ENCODE peak calls at places on chromosomes 12 and 14, in nine cellular contexts. One of them, this sample, is unnamed.

GRCh38 chr12:95996034-95996658 is at the start of gene HAL:
- DNase-seq in amygdala: no peak
- DNase-seq in brain microvascular endothelial cell: no peak
- DNase-seq in HCT116: no peak
- DNase-seq in left ventricle myocardium superior: peak
- DNase-seq in astrocyte: no peak
- DNase-seq in activated T-cell treated with anti-CD3 and anti-CD28 coated beads for 4 hours: no peak
- DNase-seq in WTC11: no peak
- DNase-seq in H54: no peak
- DNase-seq in this sample: no peak

GRCh38 chr14:100201701-100202100 is 37.2 kb upstream of the YY1 start:
- DNase-seq in amygdala: no peak
- DNase-seq in brain microvascular endothelial cell: no peak
- DNase-seq in HCT116: no peak
- DNase-seq in left ventricle myocardium superior: no peak
- DNase-seq in astrocyte: no peak
- DNase-seq in activated T-cell treated with anti-CD3 and anti-CD28 coated beads for 4 hours: no peak
- DNase-seq in WTC11: no peak
- DNase-seq in H54: no peak
- DNase-seq in this sample: no peak

GRCh38 chr14:58129208-58129607 is 22.8 kb downstream of the ARMH4 start:
- DNase-seq in amygdala: no peak
- DNase-seq in brain microvascular endothelial cell: no peak
- DNase-seq in HCT116: no peak
- DNase-seq in left ventricle myocardium superior: no peak
- DNase-seq in astrocyte: no peak
- DNase-seq in activated T-cell treated with anti-CD3 and anti-CD28 coated beads for 4 hours: no peak
- DNase-seq in WTC11: no peak
- DNase-seq in H54: no peak
- DNase-seq in this sample: no peak

GRCh38 chr14:25111061-25111601 is 61.2 kb upstream of the STXBP6 start:
- DNase-seq in amygdala: no peak
- DNase-seq in brain microvascular endothelial cell: peak
- DNase-seq in HCT116: no peak
- DNase-seq in left ventricle myocardium superior: no peak
- DNase-seq in astrocyte: peak
- DNase-seq in activated T-cell treated with anti-CD3 and anti-CD28 coated beads for 4 hours: no peak
- DNase-seq in WTC11: no peak
- DNase-seq in H54: no peak
- DNase-seq in this sample: no peak

GRCh38 chr14:85688024-85688423 is 158.1 kb downstream of the FLRT2 start:
- DNase-seq in amygdala: no peak
- DNase-seq in brain microvascular endothelial cell: no peak
- DNase-seq in HCT116: no peak
- DNase-seq in left ventricle myocardium superior: no peak
- DNase-seq in astrocyte: no peak
- DNase-seq in activated T-cell treated with anti-CD3 and anti-CD28 coated beads for 4 hours: no peak
- DNase-seq in WTC11: no peak
- DNase-seq in H54: no peak
- DNase-seq in this sample: no peak

GRCh38 chr12:43501705-43502104 is 50.3 kb downstream of the ADAMTS20 start:
- DNase-seq in amygdala: no peak
- DNase-seq in brain microvascular endothelial cell: peak
- DNase-seq in HCT116: peak
- DNase-seq in left ventricle myocardium superior: no peak
- DNase-seq in astrocyte: peak
- DNase-seq in activated T-cell treated with anti-CD3 and anti-CD28 coated beads for 4 hours: no peak
- DNase-seq in WTC11: no peak
- DNase-seq in H54: no peak
- DNase-seq in this sample: no peak

GRCh38 chr12:7832059-7832696 is 40.5 kb downstream of the SLC2A14 start:
- DNase-seq in amygdala: no peak
- DNase-seq in brain microvascular endothelial cell: peak
- DNase-seq in HCT116: peak
- DNase-seq in left ventricle myocardium superior: no peak
- DNase-seq in astrocyte: peak
- DNase-seq in activated T-cell treated with anti-CD3 and anti-CD28 coated beads for 4 hours: no peak
- DNase-seq in WTC11: peak
- DNase-seq in H54: peak
- DNase-seq in this sample: peak

GRCh38 chr14:22555573-22556011 is 33.4 kb downstream of the DAD1 start:
- DNase-seq in amygdala: no peak
- DNase-seq in brain microvascular endothelial cell: no peak
- DNase-seq in HCT116: no peak
- DNase-seq in left ventricle myocardium superior: no peak
- DNase-seq in astrocyte: peak
- DNase-seq in activated T-cell treated with anti-CD3 and anti-CD28 coated beads for 4 hours: peak
- DNase-seq in WTC11: no peak
- DNase-seq in H54: no peak
- DNase-seq in this sample: peak

GRCh38 chr12:51381226-51382079 is 9.8 kb downstream of the GALNT6 start:
- DNase-seq in amygdala: no peak
- DNase-seq in brain microvascular endothelial cell: no peak
- DNase-seq in HCT116: no peak
- DNase-seq in left ventricle myocardium superior: no peak
- DNase-seq in astrocyte: peak
- DNase-seq in activated T-cell treated with anti-CD3 and anti-CD28 coated beads for 4 hours: no peak
- DNase-seq in WTC11: no peak
- DNase-seq in H54: no peak
- DNase-seq in this sample: no peak

GRCh38 chr12:42474391-42474790 is 115.2 kb downstream of the PRICKLE1 start:
- DNase-seq in amygdala: no peak
- DNase-seq in brain microvascular endothelial cell: no peak
- DNase-seq in HCT116: peak
- DNase-seq in left ventricle myocardium superior: no peak
- DNase-seq in astrocyte: peak
- DNase-seq in activated T-cell treated with anti-CD3 and anti-CD28 coated beads for 4 hours: no peak
- DNase-seq in WTC11: no peak
- DNase-seq in H54: peak
- DNase-seq in this sample: no peak

GRCh38 chr14:38838979-38839323 is 264.1 kb downstream of the SEC23A start:
- DNase-seq in amygdala: no peak
- DNase-seq in brain microvascular endothelial cell: no peak
- DNase-seq in HCT116: no peak
- DNase-seq in left ventricle myocardium superior: no peak
- DNase-seq in astrocyte: no peak
- DNase-seq in activated T-cell treated with anti-CD3 and anti-CD28 coated beads for 4 hours: no peak
- DNase-seq in WTC11: no peak
- DNase-seq in H54: no peak
- DNase-seq in this sample: no peak

GRCh38 chr12:67826148-67826547 is 163.1 kb upstream of the IFNG-AS1 start:
- DNase-seq in amygdala: no peak
- DNase-seq in brain microvascular endothelial cell: no peak
- DNase-seq in HCT116: no peak
- DNase-seq in left ventricle myocardium superior: no peak
- DNase-seq in astrocyte: peak
- DNase-seq in activated T-cell treated with anti-CD3 and anti-CD28 coated beads for 4 hours: no peak
- DNase-seq in WTC11: no peak
- DNase-seq in H54: no peak
- DNase-seq in this sample: no peak

GRCh38 chr14:36510078-36510799 is 9.8 kb downstream of the NKX2-1 start:
- DNase-seq in amygdala: no peak
- DNase-seq in brain microvascular endothelial cell: no peak
- DNase-seq in HCT116: no peak
- DNase-seq in left ventricle myocardium superior: no peak
- DNase-seq in astrocyte: peak
- DNase-seq in activated T-cell treated with anti-CD3 and anti-CD28 coated beads for 4 hours: no peak
- DNase-seq in WTC11: peak
- DNase-seq in H54: no peak
- DNase-seq in this sample: no peak

GRCh38 chr14:54699087-54699530 is 132.2 kb downstream of the SAMD4A start:
- DNase-seq in amygdala: no peak
- DNase-seq in brain microvascular endothelial cell: no peak
- DNase-seq in HCT116: no peak
- DNase-seq in left ventricle myocardium superior: peak
- DNase-seq in astrocyte: peak
- DNase-seq in activated T-cell treated with anti-CD3 and anti-CD28 coated beads for 4 hours: no peak
- DNase-seq in WTC11: no peak
- DNase-seq in H54: no peak
- DNase-seq in this sample: no peak

GRCh38 chr12:28303192-28303591 is 112.9 kb downstream of the CCDC91 start:
- DNase-seq in amygdala: no peak
- DNase-seq in brain microvascular endothelial cell: no peak
- DNase-seq in HCT116: no peak
- DNase-seq in left ventricle myocardium superior: no peak
- DNase-seq in astrocyte: no peak
- DNase-seq in activated T-cell treated with anti-CD3 and anti-CD28 coated beads for 4 hours: no peak
- DNase-seq in WTC11: no peak
- DNase-seq in H54: no peak
- DNase-seq in this sample: no peak

GRCh38 chr12:88509347-88509746 is 70.9 kb downstream of the KITLG start:
- DNase-seq in amygdala: no peak
- DNase-seq in brain microvascular endothelial cell: no peak
- DNase-seq in HCT116: no peak
- DNase-seq in left ventricle myocardium superior: no peak
- DNase-seq in astrocyte: no peak
- DNase-seq in activated T-cell treated with anti-CD3 and anti-CD28 coated beads for 4 hours: no peak
- DNase-seq in WTC11: no peak
- DNase-seq in H54: no peak
- DNase-seq in this sample: no peak

GRCh38 chr14:42884100-42884499 is 1277.4 kb downstream of the LRFN5 start:
- DNase-seq in amygdala: no peak
- DNase-seq in brain microvascular endothelial cell: no peak
- DNase-seq in HCT116: no peak
- DNase-seq in left ventricle myocardium superior: no peak
- DNase-seq in astrocyte: peak
- DNase-seq in activated T-cell treated with anti-CD3 and anti-CD28 coated beads for 4 hours: no peak
- DNase-seq in WTC11: no peak
- DNase-seq in H54: no peak
- DNase-seq in this sample: no peak

GRCh38 chr12:77115471-77115870 is 50.1 kb upstream of the E2F7 start:
- DNase-seq in amygdala: no peak
- DNase-seq in brain microvascular endothelial cell: no peak
- DNase-seq in HCT116: no peak
- DNase-seq in left ventricle myocardium superior: no peak
- DNase-seq in astrocyte: no peak
- DNase-seq in activated T-cell treated with anti-CD3 and anti-CD28 coated beads for 4 hours: no peak
- DNase-seq in WTC11: no peak
- DNase-seq in H54: no peak
- DNase-seq in this sample: no peak

GRCh38 chr12:18864900-18865561 is 127.1 kb downstream of the CAPZA3 start:
- DNase-seq in amygdala: no peak
- DNase-seq in brain microvascular endothelial cell: peak
- DNase-seq in HCT116: no peak
- DNase-seq in left ventricle myocardium superior: no peak
- DNase-seq in astrocyte: peak
- DNase-seq in activated T-cell treated with anti-CD3 and anti-CD28 coated beads for 4 hours: no peak
- DNase-seq in WTC11: no peak
- DNase-seq in H54: no peak
- DNase-seq in this sample: no peak

GRCh38 chr12:95204141-95204866 is 13.0 kb downstream of the FGD6 start:
- DNase-seq in amygdala: no peak
- DNase-seq in brain microvascular endothelial cell: peak
- DNase-seq in HCT116: peak
- DNase-seq in left ventricle myocardium superior: no peak
- DNase-seq in astrocyte: peak
- DNase-seq in activated T-cell treated with anti-CD3 and anti-CD28 coated beads for 4 hours: no peak
- DNase-seq in WTC11: peak
- DNase-seq in H54: peak
- DNase-seq in this sample: no peak

GRCh38 chr14:21070610-21071224 is 613 bp downstream of the ARHGEF40 start:
- DNase-seq in amygdala: no peak
- DNase-seq in brain microvascular endothelial cell: peak
- DNase-seq in HCT116: no peak
- DNase-seq in left ventricle myocardium superior: peak
- DNase-seq in astrocyte: peak
- DNase-seq in activated T-cell treated with anti-CD3 and anti-CD28 coated beads for 4 hours: no peak
- DNase-seq in WTC11: peak
- DNase-seq in H54: peak
- DNase-seq in this sample: no peak

GRCh38 chr12:64780531-64781373 is 21.5 kb upstream of the GNS start:
- DNase-seq in amygdala: no peak
- DNase-seq in brain microvascular endothelial cell: no peak
- DNase-seq in HCT116: no peak
- DNase-seq in left ventricle myocardium superior: peak
- DNase-seq in astrocyte: no peak
- DNase-seq in activated T-cell treated with anti-CD3 and anti-CD28 coated beads for 4 hours: no peak
- DNase-seq in WTC11: peak
- DNase-seq in H54: no peak
- DNase-seq in this sample: peak

GRCh38 chr14:21039585-21040369 is 2.4 kb upstream of the RNASE7 start:
- DNase-seq in amygdala: peak
- DNase-seq in brain microvascular endothelial cell: peak
- DNase-seq in HCT116: peak
- DNase-seq in left ventricle myocardium superior: peak
- DNase-seq in astrocyte: peak
- DNase-seq in activated T-cell treated with anti-CD3 and anti-CD28 coated beads for 4 hours: no peak
- DNase-seq in WTC11: peak
- DNase-seq in H54: no peak
- DNase-seq in this sample: peak

GRCh38 chr14:69048456-69048855 is 69.4 kb upstream of the ACTN1 start:
- DNase-seq in amygdala: no peak
- DNase-seq in brain microvascular endothelial cell: no peak
- DNase-seq in HCT116: no peak
- DNase-seq in left ventricle myocardium superior: no peak
- DNase-seq in astrocyte: no peak
- DNase-seq in activated T-cell treated with anti-CD3 and anti-CD28 coated beads for 4 hours: no peak
- DNase-seq in WTC11: no peak
- DNase-seq in H54: no peak
- DNase-seq in this sample: no peak